ENCODE peak calls at places on chromosomes 2 and 18, in six cellular contexts. J, Y, V, L, R and T are unnamed samples.
A peak's percentile ranks its signal among the peaks of the same experiment; 100 is the strongest.

GRCh38 chr2:208320686-208321085 is 54.6 kb downstream of the PIKFYVE start:
- DNase-seq in Y (no peak), L (no peak), J (no peak), R (no peak), V (no peak), T (no peak)

GRCh38 chr2:186572705-186573104 is 17.2 kb upstream of the ITGAV start:
- DNase-seq in Y (no peak), J (no peak), V (no peak), R (no peak), L (no peak), T (no peak)

GRCh38 chr18:59041819-59042476 is 97.7 kb upstream of the SEC11C start:
- DNase-seq in J (peak; percentile 69), V (no peak), R (no peak), L (no peak), Y (no peak), T (no peak)

GRCh38 chr2:33241581-33241980 is 234.9 kb upstream of the RASGRP3 start:
- DNase-seq in L (no peak), V (peak; percentile 52), R (no peak), Y (no peak), J (no peak), T (no peak)

GRCh38 chr2:71048096-71048495 is 20.4 kb upstream of the NAGK start:
- DNase-seq in R (no peak), Y (no peak), J (no peak), V (no peak), L (no peak), T (no peak)

GRCh38 chr18:31976242-31976641 is 33.3 kb upstream of the TRAPPC8 start:
- DNase-seq in R (no peak), V (no peak), J (no peak), Y (no peak), L (no peak), T (no peak)

GRCh38 chr2:239431536-239431935 is 30.7 kb upstream of the HDAC4 start:
- DNase-seq in V (no peak), J (no peak), Y (no peak), R (no peak), L (no peak), T (no peak)

GRCh38 chr2:72833084-72833714 is 7.4 kb upstream of the EXOC6B start:
- DNase-seq in V (no peak), J (no peak), R (no peak), Y (no peak), L (no peak), T (no peak)

GRCh38 chr2:176814740-176815367 is 397.7 kb upstream of the HNRNPA3 start:
- DNase-seq in R (peak; percentile 22), V (peak; percentile 20), J (peak; percentile 18), L (peak; percentile 70), Y (peak; percentile 9), T (no peak)

GRCh38 chr2:230734247-230735175 is 21.9 kb downstream of the CAB39 start:
- DNase-seq in R (no peak), V (no peak), J (no peak), L (no peak), Y (no peak), T (no peak)

GRCh38 chr2:126909366-126909765 is 10.7 kb downstream of the TEX51 start:
- DNase-seq in J (no peak), L (no peak), Y (no peak), R (no peak), V (no peak), T (no peak)

GRCh38 chr2:46286715-46287114 is 10.5 kb upstream of the EPAS1 start:
- DNase-seq in L (no peak), R (no peak), J (no peak), V (no peak), Y (no peak), T (no peak)

GRCh38 chr2:206435738-206436137 is 7.6 kb upstream of the ADAM23 start:
- DNase-seq in J (no peak), Y (no peak), R (no peak), L (no peak), V (peak; percentile 52), T (no peak)

GRCh38 chr18:40708726-40709125 is 1246.3 kb upstream of the PIK3C3 start:
- DNase-seq in R (no peak), V (peak; percentile 27), Y (no peak), J (no peak), L (no peak), T (no peak)

GRCh38 chr2:16031055-16031847 is 90.9 kb downstream of the MYCN start:
- DNase-seq in Y (no peak), L (no peak), V (no peak), R (no peak), J (no peak), T (no peak)

GRCh38 chr2:43609304-43609883 is 13.6 kb upstream of the THADA start:
- DNase-seq in R (peak; percentile 61), L (peak; percentile 66), V (peak; percentile 29), Y (peak; percentile 30), J (peak; percentile 58), T (no peak)

GRCh38 chr2:11866358-11867335 is 120.2 kb downstream of the LPIN1 start:
- DNase-seq in L (no peak), Y (no peak), J (no peak), V (no peak), R (no peak), T (no peak)